ENCODE peak calls at places on chromosomes 1 and 21, in four cellular contexts. X is natural killer cell; P is activated B cell treated with CpG ODN at 0.5 μM for 24 hours; Z is activated CD8-positive, alpha-beta T cell treated with anti-CD3 and anti-CD28 coated beads for 36 hours. A is an unnamed sample.

GRCh38 chr1:61491497-61491896 is 233.4 kb downstream of the TM2D1 start:
- ATAC-seq in P (no peak), X (no peak), Z (no peak), A (no peak)

GRCh38 chr1:167720965-167721616 is 691 bp upstream of the MPZL1 start:
- ATAC-seq in X (no peak), Z (no peak), P (no peak), A (no peak)

GRCh38 chr1:43298055-43298454 is 2.7 kb upstream of the TIE1 start:
- ATAC-seq in Z (no peak), P (no peak), X (no peak), A (no peak)

GRCh38 chr21:31162827-31163226 is 124.6 kb upstream of the KRTAP19-8 start:
- ATAC-seq in P (no peak), X (no peak), Z (no peak), A (no peak)

GRCh38 chr1:95207223-95207935 is 26.6 kb upstream of the RWDD3 start:
- ATAC-seq in P (no peak), X (no peak), Z (no peak), A (no peak)

GRCh38 chr1:26913389-26913753 is 404 bp downstream of the NR0B2 start:
- ATAC-seq in P (no peak), Z (no peak), X (no peak), A (no peak)

GRCh38 chr21:27060190-27060589 is 93.3 kb upstream of the ADAMTS5 start:
- ATAC-seq in X (no peak), P (no peak), Z (no peak), A (no peak)

GRCh38 chr21:43191971-43192370 is 23.2 kb downstream of the CRYAA start:
- ATAC-seq in Z (no peak), P (no peak), X (no peak), A (no peak)

GRCh38 chr1:210525759-210526158 is 197.1 kb downstream of the HHAT start:
- ATAC-seq in Z (no peak), X (no peak), P (no peak), A (no peak)

GRCh38 chr1:202561240-202561639 is 149.0 kb downstream of the SYT2 start:
- ATAC-seq in Z (no peak), X (peak), P (no peak), A (no peak)

GRCh38 chr21:23664193-23664694 is 1943.0 kb downstream of the MRPL39 start:
- ATAC-seq in Z (no peak), X (no peak), P (no peak), A (no peak)

GRCh38 chr1:74205236-74205635 is 7.2 kb downstream of the FPGT start:
- ATAC-seq in P (no peak), Z (no peak), X (no peak), A (no peak)

GRCh38 chr1:221698579-221699349 is 43.1 kb downstream of the DUSP10 start:
- ATAC-seq in Z (peak), P (no peak), X (no peak), A (no peak)

GRCh38 chr1:20212099-20212684 is 25.9 kb upstream of the PLA2G2C start:
- ATAC-seq in X (no peak), P (no peak), Z (no peak), A (no peak)

GRCh38 chr1:162666006-162666645 is 33.9 kb downstream of the DDR2 start:
- ATAC-seq in Z (no peak), X (no peak), P (no peak), A (no peak)

GRCh38 chr1:221778535-221779142 is 36.8 kb upstream of the DUSP10 start:
- ATAC-seq in Z (peak), X (peak), P (peak), A (peak)

GRCh38 chr1:209717818-209718217 is 13.2 kb downstream of the HSD11B1 start:
- ATAC-seq in P (no peak), X (no peak), Z (no peak), A (no peak)

GRCh38 chr1:195218428-195219212 is 1389.6 kb downstream of the KCNT2 start:
- ATAC-seq in P (no peak), Z (no peak), X (no peak), A (no peak)

GRCh38 chr21:34614443-34614692 is 545 bp downstream of the RCAN1 start:
- ATAC-seq in X (no peak), Z (no peak), P (peak), A (peak)